ENCODE peak calls at places on chromosome 5, in nine cellular contexts. X is astrocyte of the spinal cord, C is upper lobe of right lung, B is HFF-Myc, R is AG04450, D is mammary epithelial cell, A is sigmoid colon, K is GM23338, G is fibroblast of villous mesenchyme. Y is an unnamed sample.

GRCh38 chr5:159184858-159185381 is 24.4 kb downstream of the RNF145 start:
- DNase-seq in X (peak), C (no peak), B (peak), R (peak), D (peak), A (no peak), K (no peak), G (peak), Y (no peak)

GRCh38 chr5:17283121-17283415 is 65.6 kb downstream of the BASP1 start:
- DNase-seq in X (no peak), C (no peak), B (no peak), R (no peak), D (no peak), A (no peak), K (no peak), G (no peak), Y (no peak)

GRCh38 chr5:152072076-152072475 is 147.4 kb upstream of the GLRA1 start:
- DNase-seq in X (peak), C (no peak), B (no peak), R (no peak), D (no peak), A (no peak), K (no peak), G (no peak), Y (no peak)

GRCh38 chr5:52787600-52788504 is at the start of the genes ITGA1 and PELO:
- DNase-seq in X (peak), C (peak), B (no peak), R (peak), D (peak), A (peak), K (peak), G (peak), Y (no peak)

GRCh38 chr5:137370511-137371071 is 128.5 kb downstream of the SPOCK1 start:
- DNase-seq in X (no peak), C (no peak), B (no peak), R (no peak), D (no peak), A (no peak), K (no peak), G (no peak), Y (no peak)

GRCh38 chr5:2143088-2143487 is 260.4 kb upstream of the IRX4 start:
- DNase-seq in X (no peak), C (no peak), B (no peak), R (no peak), D (no peak), A (no peak), K (no peak), G (no peak), Y (no peak)

GRCh38 chr5:44665101-44665701 is 143.5 kb upstream of the MRPS30 start:
- DNase-seq in X (no peak), C (no peak), B (no peak), R (no peak), D (peak), A (no peak), K (no peak), G (peak), Y (no peak)

GRCh38 chr5:161614342-161614741 is 67.8 kb upstream of the GABRB2 start:
- DNase-seq in X (no peak), C (no peak), B (no peak), R (no peak), D (no peak), A (no peak), K (no peak), G (no peak), Y (no peak)

DNA sequence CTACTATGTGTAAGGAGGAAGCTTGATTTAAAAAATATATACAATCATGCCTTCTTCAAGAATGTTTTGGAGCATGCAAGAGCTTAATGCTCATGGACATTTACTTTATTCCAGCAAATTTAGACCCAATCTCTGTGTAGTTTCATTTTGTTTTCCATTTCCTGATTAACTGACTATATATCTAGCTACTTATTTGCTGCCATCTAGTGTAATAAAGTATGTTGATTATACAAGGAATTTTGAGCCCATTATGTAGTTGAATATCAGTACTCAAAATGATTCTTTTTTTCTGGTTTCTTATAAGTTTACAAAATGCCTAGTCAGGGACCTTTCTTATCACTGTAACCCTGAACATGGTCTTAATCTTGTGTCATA is 100.0 kb upstream of the CCDC152 start:
- DNase-seq in X (no peak), C (no peak), B (no peak), R (no peak), D (peak), A (no peak), K (no peak), G (peak), Y (no peak)
- TF ChIP-seq CTCF in X (no peak), C (peak), B (no peak), R (peak), D (peak), A (peak), K (peak), G (no peak), Y (peak)

GRCh38 chr5:10264569-10264968 is 14.5 kb downstream of the CCT5 start:
- DNase-seq in X (no peak), C (no peak), B (no peak), R (no peak), D (no peak), A (no peak), K (no peak), G (peak), Y (no peak)
- H3K4me3 ChIP-seq in X (no peak), C (no peak), B (no peak), R (no peak), D (no peak), A (no peak), K (no peak), G (no peak), Y (no peak)

DNA sequence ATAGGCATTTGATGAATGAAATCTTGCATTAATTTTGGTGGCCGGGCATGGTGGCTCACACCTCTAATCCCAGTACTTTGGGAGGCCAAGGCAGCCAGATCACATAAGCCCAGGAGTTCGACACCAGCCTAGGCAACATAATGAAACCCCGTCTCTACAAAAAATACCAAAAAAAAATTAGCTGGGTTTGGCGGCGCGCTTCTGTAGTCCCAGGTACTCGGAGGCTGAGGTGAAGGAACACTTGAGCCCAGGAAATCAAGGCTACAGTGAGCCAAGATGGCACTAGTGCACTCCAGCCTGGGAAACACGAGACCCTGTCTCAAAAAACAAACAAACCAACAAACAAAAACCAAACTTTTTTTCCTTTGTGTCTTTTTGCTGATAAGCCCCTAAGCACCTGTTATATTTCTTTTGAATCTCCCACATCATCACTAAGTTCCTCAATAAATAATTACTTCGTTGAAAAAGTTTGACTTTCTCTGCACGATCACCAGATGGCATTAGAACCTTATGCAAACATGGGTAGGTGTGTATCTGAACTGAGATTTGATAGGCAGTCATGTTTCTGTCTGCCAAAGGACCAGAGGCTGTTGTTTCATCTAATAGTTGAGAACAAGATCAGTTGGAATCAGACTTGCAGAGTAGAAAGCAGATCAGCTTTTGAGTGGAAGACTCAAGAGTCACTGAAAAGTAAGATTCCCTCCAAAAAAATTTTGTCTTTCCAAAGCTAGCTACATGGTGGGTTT is 5.5 kb upstream of the MATR3 start:
- DNase-seq in X (no peak), C (no peak), B (no peak), R (no peak), D (no peak), A (no peak), K (no peak), G (no peak), Y (no peak)
- TF ChIP-seq CTCF in X (no peak), C (peak), B (no peak), R (no peak), D (no peak), A (no peak), K (no peak), G (no peak), Y (peak)

DNA sequence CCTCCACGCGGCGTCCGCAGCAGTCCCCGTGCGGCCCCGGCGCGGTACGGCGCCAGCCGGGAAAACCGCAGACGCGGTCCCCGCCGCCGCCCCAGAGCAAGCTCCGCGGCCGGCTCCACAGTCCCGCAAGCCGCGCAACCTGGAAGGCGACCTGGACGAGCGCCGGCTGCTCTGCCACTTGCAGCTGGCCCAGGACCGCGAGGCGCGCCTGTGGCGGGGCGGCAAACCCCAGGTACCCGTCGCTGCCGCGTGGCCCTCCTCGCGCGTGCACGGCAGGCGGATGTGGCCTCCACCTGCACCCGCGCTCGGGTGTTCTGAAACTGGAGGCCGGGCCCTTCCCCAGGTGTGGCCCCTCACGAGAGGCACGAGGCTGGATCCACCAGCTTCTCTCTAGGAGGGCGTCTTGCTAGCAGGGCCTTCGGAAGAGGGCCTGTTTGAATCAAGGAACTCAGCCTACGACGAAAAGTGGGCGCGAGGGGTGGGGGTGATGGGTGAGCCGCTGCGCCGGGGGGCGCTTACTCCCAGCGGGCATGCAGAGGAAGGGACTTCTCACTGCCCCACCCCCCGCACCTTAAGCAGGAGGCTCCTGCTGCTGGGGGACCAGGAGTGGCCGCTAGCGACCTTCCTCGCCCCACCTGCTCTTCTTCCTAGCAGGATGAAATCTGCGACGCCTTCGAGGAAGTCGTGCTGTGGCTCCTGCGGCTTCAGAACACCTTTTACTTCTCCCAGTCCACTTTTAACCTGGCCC is 641 bp downstream of the CCNI2 start:
- DNase-seq in X (no peak), C (no peak), B (no peak), R (no peak), D (no peak), A (no peak), K (peak), G (no peak), Y (no peak)
- H3K4me3 ChIP-seq in X (no peak), C (peak), B (peak), R (no peak), D (no peak), A (peak), K (peak), G (no peak), Y (no peak)

DNA sequence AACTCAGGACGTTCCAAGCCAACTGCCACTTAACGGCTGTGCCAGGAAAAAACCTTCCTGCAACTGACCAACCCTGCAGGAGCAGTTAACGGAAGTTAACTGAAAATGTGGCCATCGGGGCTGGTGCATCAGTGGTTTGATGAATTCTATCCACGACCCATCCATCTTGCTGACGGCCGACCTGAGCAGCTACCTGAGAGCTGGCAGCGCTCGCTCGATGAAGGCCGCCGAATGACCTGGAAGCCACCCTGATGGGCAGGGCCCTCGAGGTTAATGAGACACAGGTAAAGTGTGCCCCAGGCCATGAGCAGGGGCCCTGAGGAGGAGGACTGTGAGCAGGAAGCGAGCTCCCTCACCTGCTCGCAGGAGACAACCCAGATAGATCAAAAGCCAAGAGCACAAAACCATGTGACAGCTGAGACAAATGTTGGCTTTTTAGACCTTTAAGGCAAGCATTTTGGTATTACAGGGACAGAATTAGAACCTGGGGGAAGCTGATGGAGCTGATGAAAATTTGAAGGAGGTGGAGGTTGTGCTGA is 35.3 kb upstream of the FLT4 start:
- DNase-seq in X (no peak), C (no peak), B (no peak), R (no peak), D (no peak), A (no peak), K (no peak), G (no peak), Y (no peak)
- TF ChIP-seq CTCF in X (no peak), C (no peak), B (no peak), R (no peak), D (no peak), A (no peak), K (no peak), G (no peak), Y (no peak)

DNA sequence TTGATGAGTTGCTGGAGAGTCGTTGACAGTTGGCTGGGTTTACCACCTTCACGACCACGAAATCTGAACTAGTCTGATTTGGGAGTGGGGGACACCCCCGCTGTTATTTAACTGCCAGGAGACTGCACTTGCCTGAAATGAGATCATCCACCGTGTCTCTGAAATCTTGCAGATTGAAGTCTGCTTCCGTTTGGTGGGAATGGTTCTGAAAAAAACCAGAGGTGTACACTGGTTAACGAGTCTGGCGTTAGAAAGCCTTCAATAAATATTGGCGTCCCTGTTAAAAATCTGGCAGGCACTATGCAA is 4.3 kb downstream of the MCIDAS start:
- DNase-seq in X (no peak), C (no peak), B (no peak), R (no peak), D (no peak), A (no peak), K (no peak), G (no peak), Y (no peak)
- H3K4me3 ChIP-seq in X (no peak), C (no peak), B (no peak), R (no peak), D (no peak), A (no peak), K (peak), G (no peak), Y (no peak)

GRCh38 chr5:166401391-166401790 is 1890.1 kb upstream of the WWC1 start:
- DNase-seq in X (no peak), C (no peak), B (no peak), R (no peak), D (no peak), A (no peak), K (peak), G (no peak), Y (no peak)
- TF ChIP-seq CTCF in X (no peak), C (no peak), B (no peak), R (no peak), D (no peak), A (no peak), K (no peak), G (no peak), Y (no peak)

Y was measured in LNCaP clone FGC.